ENCODE peak calls at places on chromosomes 11 and 22, in six cellular contexts. M is GM12891; J is naive thymus-derived CD8-positive, alpha-beta T cell; Q is NCI-H2171 treated with DMSO at 0.1 percent for 48 hours; O is putamen; B is caudate nucleus. U is an unnamed sample.

GRCh38 chr22:50305658-50306566 is 1.5 kb downstream of the PLXNB2 start:
- DNase-seq in M (no peak), J (no peak), Q (peak; percentile 75), O (peak; percentile 39), B (peak; percentile 44), U (no peak)

GRCh38 chr11:46332568-46333128 is 14.6 kb upstream of the DGKZ start:
- DNase-seq in M (no peak), J (peak; percentile 52), Q (peak; percentile 47), O (no peak), B (peak; percentile 54), U (no peak)

GRCh38 chr22:21708960-21709359 is 26.6 kb downstream of the YPEL1 start:
- DNase-seq in M (no peak), J (no peak), Q (no peak), O (no peak), B (no peak), U (no peak)

GRCh38 chr11:39432929-39433328 is 2026.5 kb downstream of the LRRC4C start:
- DNase-seq in M (no peak), J (no peak), Q (no peak), O (no peak), B (no peak), U (no peak)

GRCh38 chr11:71562120-71562519 is 3.2 kb upstream of the KRTAP5-10 start:
- DNase-seq in M (no peak), J (no peak), Q (no peak), O (no peak), B (no peak), U (no peak)

GRCh38 chr11:125376856-125377255 is 119.2 kb downstream of the FEZ1 start:
- DNase-seq in M (no peak), J (no peak), Q (no peak), O (peak; percentile 60), B (no peak), U (no peak)

GRCh38 chr22:50456466-50457234 is 18.2 kb downstream of the SBF1 start:
- DNase-seq in M (peak; percentile 63), J (no peak), Q (no peak), O (no peak), B (no peak), U (no peak)

GRCh38 chr11:2580444-2581050 is 119.2 kb downstream of the KCNQ1OT1 start:
- DNase-seq in M (no peak), J (peak; percentile 14), Q (no peak), O (no peak), B (no peak), U (no peak)

GRCh38 chr22:40071720-40072119 is 77.0 kb downstream of the FAM83F start:
- DNase-seq in M (no peak), J (no peak), Q (no peak), O (no peak), B (no peak), U (no peak)

GRCh38 chr11:35796542-35796941 is 134.0 kb downstream of the TRIM44 start:
- DNase-seq in M (no peak), J (no peak), Q (no peak), O (no peak), B (no peak), U (no peak)

GRCh38 chr11:119907122-119907933 is 178.3 kb upstream of the NECTIN1 start:
- DNase-seq in M (no peak), J (no peak), Q (no peak), O (no peak), B (no peak), U (no peak)

GRCh38 chr11:122108192-122108799 is 7.7 kb downstream of the BLID start:
- DNase-seq in M (no peak), J (no peak), Q (no peak), O (peak; percentile 68), B (peak; percentile 46), U (no peak)

GRCh38 chr11:121655481-121656332 is 202.9 kb upstream of the SORL1-AS1 start:
- DNase-seq in M (peak; percentile 85), J (peak; percentile 61), Q (peak; percentile 68), O (peak; percentile 91), B (peak; percentile 86), U (peak; percentile 81)

GRCh38 chr11:11841121-11841604 is 609 bp upstream of the USP47 start:
- DNase-seq in M (no peak), J (no peak), Q (no peak), O (peak; percentile 67), B (peak; percentile 44), U (no peak)

GRCh38 chr22:32967285-32968101 is 90.7 kb downstream of the SYN3 start:
- DNase-seq in M (no peak), J (no peak), Q (no peak), O (no peak), B (no peak), U (no peak)

GRCh38 chr11:75734491-75735180 is 17.0 kb downstream of the MOGAT2 start:
- DNase-seq in M (no peak), J (no peak), Q (peak; percentile 72), O (no peak), B (no peak), U (no peak)

GRCh38 chr11:66689661-66690590 is 12.2 kb upstream of the RBM4B start:
- DNase-seq in M (no peak), J (no peak), Q (no peak), O (no peak), B (no peak), U (no peak)

GRCh38 chr22:31748490-31748889 is 1.4 kb downstream of the PRR14L start:
- DNase-seq in M (no peak), J (no peak), Q (no peak), O (no peak), B (no peak), U (no peak)

GRCh38 chr11:87265915-87266314 is 228.2 kb downstream of the TMEM135 start:
- DNase-seq in M (no peak), J (no peak), Q (no peak), O (no peak), B (no peak), U (no peak)

GRCh38 chr22:22943521-22944267 is 56.1 kb downstream of the IGLL5 start:
- DNase-seq in M (no peak), J (no peak), Q (no peak), O (no peak), B (no peak), U (no peak)

GRCh38 chr22:22616636-22617035 is 27.8 kb upstream of the GGTLC2 start:
- DNase-seq in M (peak; percentile 39), J (no peak), Q (no peak), O (no peak), B (no peak), U (no peak)

GRCh38 chr11:101456812-101457211 is 127.0 kb downstream of the TRPC6 start:
- DNase-seq in M (no peak), J (no peak), Q (peak; percentile 2), O (no peak), B (no peak), U (no peak)

GRCh38 chr11:36421546-36422155 is 88.4 kb downstream of the TRAF6 start:
- DNase-seq in M (no peak), J (no peak), Q (no peak), O (no peak), B (no peak), U (no peak)

GRCh38 chr22:39170825-39171622 is 18.5 kb upstream of the CBX7 start:
- DNase-seq in M (peak; percentile 73), J (peak; percentile 81), Q (peak; percentile 67), O (peak; percentile 69), B (peak; percentile 58), U (peak; percentile 69)

GRCh38 chr11:64762916-64763803 is 3.4 kb upstream of the PYGM start:
- DNase-seq in M (peak; percentile 13), J (no peak), Q (peak; percentile 26), O (no peak), B (peak; percentile 55), U (no peak)

GRCh38 chr11:32332990-32333334 is 102.4 kb downstream of the WT1 start:
- DNase-seq in M (no peak), J (no peak), Q (no peak), O (no peak), B (no peak), U (no peak)

GRCh38 chr22:49278357-49278756 is 549.3 kb downstream of the BRD1 start:
- DNase-seq in M (no peak), J (no peak), Q (no peak), O (no peak), B (no peak), U (no peak)

GRCh38 chr11:36452987-36453386 is 57.1 kb downstream of the TRAF6 start:
- DNase-seq in M (no peak), J (no peak), Q (no peak), O (no peak), B (no peak), U (no peak)

GRCh38 chr11:8286886-8287285 is 23.2 kb upstream of the LMO1 start:
- DNase-seq in M (no peak), J (no peak), Q (no peak), O (no peak), B (no peak), U (no peak)

GRCh38 chr11:92845390-92846185 is 123.9 kb upstream of the MTNR1B start:
- DNase-seq in M (no peak), J (no peak), Q (peak; percentile 82), O (no peak), B (no peak), U (no peak)

GRCh38 chr11:119155733-119156492 is 7.1 kb downstream of the ABCG4 start:
- DNase-seq in M (no peak), J (no peak), Q (no peak), O (no peak), B (no peak), U (no peak)

GRCh38 chr22:27809226-27809625 is 7.7 kb upstream of the MN1 start:
- DNase-seq in M (no peak), J (no peak), Q (peak; percentile 67), O (no peak), B (no peak), U (no peak)

GRCh38 chr11:112024178-112024777 is 930 bp upstream of the DLAT start:
- DNase-seq in M (no peak), J (no peak), Q (no peak), O (no peak), B (no peak), U (no peak)

GRCh38 chr11:130915556-130916237 is 582 bp downstream of the SNX19 start:
- DNase-seq in M (no peak), J (peak; percentile 20), Q (no peak), O (no peak), B (no peak), U (no peak)

GRCh38 chr11:86460461-86461404 is 86.0 kb downstream of the CCDC81 start:
- DNase-seq in M (no peak), J (no peak), Q (no peak), O (no peak), B (no peak), U (no peak)

GRCh38 chr11:1336836-1337646 is 27.6 kb upstream of the TOLLIP start:
- DNase-seq in M (no peak), J (peak; percentile 56), Q (no peak), O (peak; percentile 15), B (no peak), U (no peak)

GRCh38 chr11:15291885-15292284 is 177.2 kb downstream of the INSC start:
- DNase-seq in M (no peak), J (no peak), Q (no peak), O (no peak), B (no peak), U (no peak)

GRCh38 chr11:9053631-9054030 is 37.8 kb downstream of the SCUBE2 start:
- DNase-seq in M (no peak), J (no peak), Q (no peak), O (no peak), B (no peak), U (no peak)

GRCh38 chr11:34824425-34824824 is 91.8 kb downstream of the APIP start:
- DNase-seq in M (no peak), J (no peak), Q (no peak), O (no peak), B (no peak), U (no peak)

GRCh38 chr22:31343235-31344191 is 2.6 kb downstream of the PATZ1 start:
- DNase-seq in M (no peak), J (no peak), Q (no peak), O (no peak), B (peak; percentile 56), U (no peak)

U was measured in GM18507.